ENCODE peak calls at places on chromosomes 1 and 21, in nine cellular contexts. J is GM10248; O is T-cell; S is stimulated activated naive CD8-positive, alpha-beta T cell treated with anti-CD3 and anti-CD28 coated beads, Interleukin-15, amount 100 ng/mL, for 72 hours; M is pancreas; F is GM20000; N is left cardiac atrium; W is EH; U is activated CD4-positive, alpha-beta T cell treated with anti-CD3 and anti-CD28 coated beads, Interleukin-2, amount 10 ng/mL, durations not matched to agents 7 days and 5 days. P is an unnamed sample.

GRCh38 chr1:63703661-63704060 is 70.2 kb upstream of the ROR1 start:
- DNase-seq in J (no peak), O (no peak), S (no peak), M (no peak), F (no peak), N (no peak), W (no peak), U (no peak), P (no peak)

GRCh38 chr1:32361674-32362473 is 411 bp downstream of the FAM229A start:
- DNase-seq in J (peak), O (no peak), S (no peak), M (peak), F (peak), N (peak), W (peak), U (no peak), P (peak)

GRCh38 chr21:18449586-18449985 is 46.0 kb upstream of the TMPRSS15 start:
- DNase-seq in J (no peak), O (no peak), S (no peak), M (no peak), F (no peak), N (no peak), W (no peak), U (no peak), P (peak)

GRCh38 chr1:33682371-33682770 is 181.5 kb upstream of the HMGB4 start:
- DNase-seq in J (no peak), O (no peak), S (no peak), M (no peak), F (no peak), N (no peak), W (no peak), U (no peak), P (peak)

GRCh38 chr1:3435666-3436065 is 18.8 kb upstream of the ARHGEF16 start:
- DNase-seq in J (no peak), O (no peak), S (no peak), M (no peak), F (no peak), N (no peak), W (no peak), U (no peak), P (no peak)

GRCh38 chr1:89986020-89986419 is 8.9 kb upstream of the ZNF326 start:
- DNase-seq in J (no peak), O (no peak), S (no peak), M (no peak), F (no peak), N (no peak), W (no peak), U (no peak), P (no peak)

GRCh38 chr1:35043498-35043897 is 11.8 kb upstream of the ZMYM6 start:
- DNase-seq in J (no peak), O (no peak), S (no peak), M (no peak), F (no peak), N (no peak), W (no peak), U (no peak), P (no peak)

GRCh38 chr1:160407819-160408801 is 7.7 kb downstream of the VANGL2 start:
- DNase-seq in J (no peak), O (no peak), S (no peak), M (no peak), F (no peak), N (no peak), W (peak), U (no peak), P (peak)

GRCh38 chr1:241079018-241079417 is 278.0 kb downstream of the RGS7 start:
- DNase-seq in J (no peak), O (no peak), S (no peak), M (no peak), F (no peak), N (no peak), W (no peak), U (no peak), P (no peak)

GRCh38 chr21:27359141-27359540 is 392.3 kb upstream of the ADAMTS5 start:
- DNase-seq in J (no peak), O (no peak), S (no peak), M (no peak), F (no peak), N (no peak), W (peak), U (no peak), P (no peak)

GRCh38 chr1:27627051-27627450 is 7.9 kb downstream of the FGR start:
- DNase-seq in J (no peak), O (no peak), S (no peak), M (no peak), F (no peak), N (no peak), W (no peak), U (no peak), P (no peak)

GRCh38 chr1:115729765-115730164 is 38.7 kb downstream of the CASQ2 start:
- DNase-seq in J (peak), O (no peak), S (no peak), M (no peak), F (peak), N (no peak), W (no peak), U (no peak), P (no peak)

GRCh38 chr1:115077984-115078330 is 11.3 kb downstream of the TSPAN2 start:
- DNase-seq in J (no peak), O (no peak), S (no peak), M (no peak), F (no peak), N (no peak), W (no peak), U (no peak), P (no peak)

GRCh38 chr1:77036560-77036959 is 169.3 kb downstream of the ST6GALNAC5 start:
- DNase-seq in J (no peak), O (no peak), S (no peak), M (no peak), F (no peak), N (no peak), W (peak), U (peak), P (peak)

GRCh38 chr1:51850420-51851297 is 27.9 kb downstream of the NRDC start:
- DNase-seq in J (no peak), O (no peak), S (no peak), M (peak), F (no peak), N (no peak), W (no peak), U (no peak), P (peak)

GRCh38 chr1:1236945-1237873 is 5.2 kb downstream of the B3GALT6 start:
- DNase-seq in J (no peak), O (no peak), S (no peak), M (no peak), F (no peak), N (no peak), W (no peak), U (no peak), P (no peak)

GRCh38 chr1:169250022-169250421 is 117.6 kb downstream of the NME7 start:
- DNase-seq in J (no peak), O (no peak), S (no peak), M (no peak), F (no peak), N (no peak), W (peak), U (no peak), P (peak)

GRCh38 chr1:89466307-89466925 is 58.2 kb upstream of the LRRC8B start:
- DNase-seq in J (no peak), O (no peak), S (no peak), M (no peak), F (no peak), N (no peak), W (no peak), U (no peak), P (no peak)

GRCh38 chr21:29403922-29404538 is 105.3 kb downstream of the BACH1 start:
- DNase-seq in J (no peak), O (no peak), S (no peak), M (no peak), F (no peak), N (no peak), W (no peak), U (no peak), P (no peak)

GRCh38 chr1:145889722-145890121 is 4.1 kb upstream of the ANKRD35 start:
- DNase-seq in J (no peak), O (no peak), S (no peak), M (no peak), F (no peak), N (no peak), W (no peak), U (no peak), P (no peak)

GRCh38 chr1:74570797-74571492 is 58.5 kb upstream of the LRRC53 start:
- DNase-seq in J (no peak), O (no peak), S (no peak), M (no peak), F (no peak), N (no peak), W (no peak), U (no peak), P (no peak)

GRCh38 chr1:178560871-178561376 is 48.0 kb downstream of the TEX35 start:
- DNase-seq in J (no peak), O (no peak), S (no peak), M (no peak), F (no peak), N (no peak), W (no peak), U (no peak), P (no peak)

GRCh38 chr1:33814166-33814565 is 49.7 kb upstream of the HMGB4 start:
- DNase-seq in J (no peak), O (no peak), S (no peak), M (no peak), F (no peak), N (no peak), W (peak), U (no peak), P (peak)

GRCh38 chr1:213381572-213382084 is 330.6 kb downstream of the RPS6KC1 start:
- DNase-seq in J (no peak), O (no peak), S (no peak), M (no peak), F (no peak), N (peak), W (peak), U (no peak), P (peak)